ENCODE peak calls at places on chromosomes 4 and X, in eight cellular contexts. I, A, N, R, X, B, C and G are unnamed samples. For H3K4me1, the result is how much of the 10 kb centered on the place peaks cover.

GRCh38 chrX:45900751-45901150 is 644.5 kb downstream of the ZNF674 start:
- DNase-seq in I (no peak), A (no peak), N (no peak), R (no peak), X (no peak), B (no peak), C (no peak), G (no peak)

GRCh38 chr4:174697164-174697563 is 131.9 kb downstream of the GLRA3 start:
- DNase-seq in I (no peak), A (no peak), N (no peak), R (no peak), X (no peak), B (no peak), C (no peak), G (no peak)

GRCh38 chr4:172390341-172390740 is 577.1 kb downstream of the GALNTL6 start:
- DNase-seq in I (no peak), A (no peak), N (no peak), R (no peak), X (no peak), B (no peak), C (no peak), G (no peak)

GRCh38 chrX:24117288-24117687 is 32.2 kb upstream of the ZFX start:
- DNase-seq in I (no peak), A (peak), N (no peak), R (no peak), X (no peak), B (no peak), C (no peak), G (no peak)

GRCh38 chrX:47515941-47516649 is 33.1 kb upstream of the ZNF41 start:
- DNase-seq in I (no peak), A (no peak), N (no peak), R (no peak), X (no peak), B (no peak), C (no peak), G (no peak)

GRCh38 chr4:59818656-59819055 is 1381.5 kb upstream of the ADGRL3 start:
- DNase-seq in I (no peak), A (no peak), N (no peak), R (no peak), X (no peak), B (no peak), C (no peak), G (no peak)

GRCh38 chr4:90227177-90227576 is 100.0 kb downstream of the CCSER1 start:
- DNase-seq in I (no peak), A (no peak), N (no peak), R (no peak), X (no peak), B (no peak), C (no peak), G (no peak)

GRCh38 chrX:135557344-135557743 is 36.9 kb downstream of the INTS6L start:
- DNase-seq in I (no peak), A (no peak), N (no peak), R (no peak), X (no peak), B (no peak), C (no peak), G (no peak)

GRCh38 chrX:118497180-118497814 is 1.7 kb downstream of the DOCK11 start:
- DNase-seq in I (no peak), A (no peak), N (no peak), R (no peak), X (no peak), B (no peak), C (no peak), G (peak)

GRCh38 chr4:82586055-82586454 is 24.3 kb upstream of the TMEM150C start:
- DNase-seq in I (no peak), A (no peak), N (no peak), R (no peak), X (no peak), B (no peak), C (no peak), G (no peak)

GRCh38 chrX:21700967-21701366 is 42.8 kb upstream of the KLHL34 start:
- DNase-seq in I (no peak), A (no peak), N (no peak), R (no peak), X (no peak), B (no peak), C (no peak), G (no peak)

GRCh38 chr4:71251266-71251665 is 87.6 kb upstream of the SLC4A4 start:
- DNase-seq in I (no peak), A (no peak), N (no peak), R (no peak), X (no peak), B (no peak), C (no peak), G (no peak)

GRCh38 chr4:182922551-182923284 is 5.5 kb upstream of the DCTD start:
- DNase-seq in I (no peak), A (no peak), N (no peak), R (no peak), X (no peak), B (no peak), C (no peak), G (no peak)

GRCh38 chrX:63350551-63350950 is 581 bp downstream of the SPIN4 start:
- DNase-seq in I (no peak), A (peak), N (no peak), R (peak), X (peak), B (peak), C (peak), G (peak)

GRCh38 chr4:168648929-168649328 is 152.1 kb downstream of the PALLD start:
- DNase-seq in I (no peak), A (peak), N (no peak), R (no peak), X (no peak), B (no peak), C (no peak), G (no peak)

GRCh38 chr4:184100297-184100885 is 117.3 kb downstream of the ENPP6 start:
- DNase-seq in I (no peak), A (no peak), N (peak), R (peak), X (peak), B (no peak), C (peak), G (no peak)

GRCh38 chr4:80128941-80129340 is 55.9 kb upstream of the ANTXR2 start:
- DNase-seq in I (no peak), A (no peak), N (no peak), R (no peak), X (no peak), B (no peak), C (no peak), G (no peak)

GRCh38 chr4:2068566-2068965 is 9.4 kb downstream of the NAT8L start:
- DNase-seq in I (no peak), A (no peak), N (no peak), R (peak), X (peak), B (peak), C (peak), G (no peak)

GRCh38 chrX:43664708-43665107 is 8.6 kb downstream of the MAOA start:
- DNase-seq in I (no peak), A (no peak), N (no peak), R (no peak), X (no peak), B (no peak), C (no peak), G (no peak)

GRCh38 chr4:184688447-184688846 is 38.9 kb downstream of the PRIMPOL start:
- DNase-seq in I (no peak), A (no peak), N (no peak), R (no peak), X (no peak), B (no peak), C (no peak), G (no peak)

GRCh38 chrX:13078739-13079444 is 34.5 kb upstream of the FAM9C start:
- DNase-seq in I (no peak), A (peak), N (no peak), R (peak), X (peak), B (peak), C (peak), G (no peak)

GRCh38 chr4:6582889-6583504 is 8.0 kb downstream of the MAN2B2 start:
- DNase-seq in I (no peak), A (no peak), N (no peak), R (no peak), X (no peak), B (no peak), C (no peak), G (no peak)

GRCh38 chrX:153830632-153831434 is 489 bp upstream of the PDZD4 start:
- DNase-seq in I (no peak), A (no peak), N (no peak), R (no peak), X (no peak), B (no peak), C (no peak), G (no peak)

GRCh38 chr4:186723207-186724047 is at the start of gene FAT1:
- DNase-seq in I (no peak), A (peak), N (peak), R (peak), X (peak), B (peak), C (peak), G (no peak)

GRCh38 chrX:55120767-55121358 is 32.0 kb downstream of the PAGE2 start:
- DNase-seq in I (no peak), A (no peak), N (no peak), R (no peak), X (no peak), B (no peak), C (no peak), G (no peak)

GRCh38 chr4:109701566-109702399 is 1.5 kb downstream of the CASP6 start:
- DNase-seq in I (no peak), A (no peak), N (no peak), R (no peak), X (no peak), B (no peak), C (no peak), G (no peak)

GRCh38 chr4:129822708-129823504 is 727.0 kb downstream of the C4orf33 start:
- DNase-seq in I (no peak), A (no peak), N (peak), R (no peak), X (peak), B (no peak), C (peak), G (no peak)

GRCh38 chr4:18111100-18111499 is 89.5 kb upstream of the LCORL start:
- DNase-seq in I (no peak), A (no peak), N (no peak), R (no peak), X (no peak), B (no peak), C (no peak), G (no peak)

GRCh38 chrX:21374994-21375794 is 976 bp downstream of the CNKSR2 start:
- DNase-seq in I (no peak), A (no peak), N (no peak), R (no peak), X (no peak), B (no peak), C (peak), G (no peak)

GRCh38 chr4:187602339-187603092 is 393.1 kb upstream of the ZFP42 start:
- DNase-seq in I (no peak), A (no peak), N (no peak), R (no peak), X (no peak), B (no peak), C (no peak), G (no peak)

GRCh38 chrX:37060999-37061398 is 52.8 kb downstream of the FAM47C start:
- DNase-seq in I (no peak), A (no peak), N (no peak), R (no peak), X (no peak), B (no peak), C (no peak), G (no peak)

GRCh38 chrX:110125435-110125834 is 122.5 kb downstream of the TMEM164 start:
- DNase-seq in I (no peak), A (no peak), N (no peak), R (no peak), X (no peak), B (no peak), C (no peak), G (no peak)

GRCh38 chr4:12633058-12633651 is 851.0 kb downstream of the RAB28 start:
- DNase-seq in I (no peak), A (peak), N (peak), R (peak), X (peak), B (peak), C (peak), G (peak)

GRCh38 chrX:109270580-109271484 is 211.1 kb downstream of the GUCY2F start:
- DNase-seq in I (no peak), A (no peak), N (peak), R (no peak), X (peak), B (no peak), C (no peak), G (no peak)

GRCh38 chrX:21993265-21993664 is 38.9 kb upstream of the PHEX start:
- DNase-seq in I (no peak), A (no peak), N (no peak), R (no peak), X (peak), B (peak), C (peak), G (no peak)

GRCh38 chrX:38985375-38985774 is 184.1 kb downstream of the MID1IP1 start:
- DNase-seq in I (no peak), A (no peak), N (no peak), R (no peak), X (no peak), B (no peak), C (no peak), G (no peak)

GRCh38 chrX:114127005-114127404 is 456.9 kb upstream of the HTR2C start:
- DNase-seq in I (no peak), A (no peak), N (no peak), R (no peak), X (no peak), B (no peak), C (no peak), G (no peak)

DNA sequence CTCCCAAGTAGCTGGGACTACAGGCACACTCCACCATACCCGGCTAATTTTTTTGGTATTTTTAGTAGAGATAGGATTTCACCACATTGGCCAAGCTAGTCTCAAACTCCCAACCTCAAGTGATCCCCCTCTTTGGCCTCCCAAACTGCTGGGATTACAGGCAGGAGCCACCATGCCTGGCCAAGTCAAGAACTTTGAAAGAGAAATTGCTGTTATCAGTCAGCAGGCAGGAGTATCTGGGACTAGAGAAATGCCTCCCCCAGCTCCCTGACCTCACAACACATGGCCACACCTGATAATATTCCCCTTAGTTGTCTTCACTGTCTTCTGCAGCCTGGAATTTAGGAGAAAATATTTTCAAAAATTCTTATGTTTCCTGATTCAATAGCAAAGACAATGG is 7.4 kb downstream of the TXK start:
- DNase-seq in I (no peak), A (no peak), N (no peak), R (no peak), X (no peak), B (no peak), C (no peak), G (no peak)
- H3K4me1 ChIP-seq in I (under half), A (under half), N (under half), R (under half), X (under half), B (under half), C (under half), G (under half)

DNA sequence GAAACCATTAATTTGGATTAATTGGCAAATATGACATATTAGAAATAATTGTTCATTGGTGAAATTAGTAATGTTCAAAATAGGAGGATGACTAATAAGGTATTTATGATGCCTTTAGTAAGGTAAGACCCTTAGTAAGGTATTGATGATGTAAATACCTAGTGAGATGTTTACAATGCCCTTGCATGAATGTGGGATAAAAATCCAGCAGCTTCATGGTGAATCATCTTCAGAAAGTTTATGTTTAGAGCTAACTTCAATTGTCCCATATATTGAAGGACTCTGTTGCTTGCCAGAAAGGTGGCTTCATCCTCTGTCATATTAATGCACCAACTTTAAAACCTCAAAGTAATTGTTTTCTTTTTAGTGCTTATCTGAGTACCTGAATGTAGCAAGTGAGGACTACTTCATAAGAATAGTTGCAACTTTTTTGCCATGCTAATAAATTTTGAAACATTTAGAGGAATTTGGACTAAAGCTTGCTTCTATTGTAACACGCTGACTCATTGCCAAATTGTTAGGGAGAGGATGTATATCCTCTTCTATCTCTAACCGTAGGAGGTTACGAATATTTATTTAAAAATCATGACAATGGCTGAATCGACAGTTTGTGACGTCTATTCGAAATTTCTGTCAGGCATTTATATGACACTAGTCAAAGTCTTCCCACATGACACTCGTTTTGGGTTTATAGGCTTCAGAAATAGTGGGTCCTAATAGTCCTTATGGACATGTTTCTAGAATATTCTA is 174.1 kb upstream of the HS3ST1 start:
- DNase-seq in I (no peak), A (no peak), N (no peak), R (no peak), X (no peak), B (no peak), C (no peak), G (no peak)
- H3K4me1 ChIP-seq in I (under half), A (under half), N (under half), R (under half), X (under half), B (under half), C (under half), G (under half)

GRCh38 chr4:140185725-140186124 is 31.7 kb upstream of the MAML3 start:
- DNase-seq in I (no peak), A (no peak), N (no peak), R (no peak), X (no peak), B (no peak), C (no peak), G (no peak)
- H3K4me1 ChIP-seq in I (under half), A (under half), N (under half), R (under half), X (under half), B (under half), C (under half), G (under half)

GRCh38 chr4:77801260-77801608 is 17.9 kb downstream of the CNOT6L start:
- DNase-seq in I (no peak), A (no peak), N (no peak), R (no peak), X (no peak), B (no peak), C (no peak), G (no peak)
- H3K4me1 ChIP-seq in I (under half), A (under half), N (under half), R (under half), X (half or more), B (under half), C (under half), G (under half)

GRCh38 chrX:15530318-15530717 is 29.7 kb downstream of the BMX start:
- DNase-seq in I (no peak), A (no peak), N (no peak), R (no peak), X (no peak), B (no peak), C (no peak), G (no peak)

GRCh38 chrX:15524417-15524816 is 23.8 kb downstream of the BMX start:
- DNase-seq in I (no peak), A (no peak), N (no peak), R (no peak), X (no peak), B (no peak), C (no peak), G (no peak)

GRCh38 chrX:15525664-15526416 is 25.2 kb downstream of the BMX start:
- DNase-seq in I (no peak), A (no peak), N (no peak), R (no peak), X (no peak), B (no peak), C (no peak), G (no peak)

GRCh38 chrX:15529165-15529564 is 28.6 kb downstream of the BMX start:
- DNase-seq in I (no peak), A (no peak), N (no peak), R (no peak), X (no peak), B (no peak), C (no peak), G (no peak)
- H3K4me1 ChIP-seq in I (under half), A (under half), N (under half), R (under half), X (under half), B (under half), C (under half), G (under half)

GRCh38 chr4:15781427-15782095 is 3.4 kb downstream of the CD38 start:
- DNase-seq in I (no peak), A (no peak), N (no peak), R (no peak), X (no peak), B (no peak), C (no peak), G (no peak)

GRCh38 chr4:15784959-15785634 is 7.0 kb downstream of the CD38 start:
- DNase-seq in I (no peak), A (no peak), N (no peak), R (no peak), X (no peak), B (no peak), C (no peak), G (no peak)

DNA sequence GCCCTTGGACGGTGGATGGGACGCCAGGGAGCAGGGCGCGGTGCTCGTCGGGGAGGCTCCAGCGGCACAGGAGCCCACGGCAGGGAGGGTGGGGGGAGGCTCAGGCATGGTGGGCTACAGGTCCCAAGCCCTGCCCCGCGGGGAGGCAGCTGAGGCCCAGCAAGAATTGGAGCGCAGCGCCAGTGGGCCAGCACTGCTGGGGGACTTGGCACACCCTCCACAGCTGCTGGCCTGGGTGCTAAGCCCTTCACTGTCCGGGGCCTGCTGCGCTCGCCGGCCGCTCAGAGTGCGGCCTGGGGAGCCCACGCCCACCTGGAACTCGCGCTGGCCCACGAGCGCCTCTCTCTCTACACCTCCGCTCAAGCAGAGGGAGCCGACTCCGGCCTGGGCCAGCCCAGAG is 8.6 kb downstream of the CD38 start:
- DNase-seq in I (no peak), A (no peak), N (no peak), R (no peak), X (no peak), B (no peak), C (no peak), G (no peak)
- H3K4me1 ChIP-seq in I (under half), A (under half), N (under half), R (under half), X (under half), B (under half), C (under half), G (under half)

DNA sequence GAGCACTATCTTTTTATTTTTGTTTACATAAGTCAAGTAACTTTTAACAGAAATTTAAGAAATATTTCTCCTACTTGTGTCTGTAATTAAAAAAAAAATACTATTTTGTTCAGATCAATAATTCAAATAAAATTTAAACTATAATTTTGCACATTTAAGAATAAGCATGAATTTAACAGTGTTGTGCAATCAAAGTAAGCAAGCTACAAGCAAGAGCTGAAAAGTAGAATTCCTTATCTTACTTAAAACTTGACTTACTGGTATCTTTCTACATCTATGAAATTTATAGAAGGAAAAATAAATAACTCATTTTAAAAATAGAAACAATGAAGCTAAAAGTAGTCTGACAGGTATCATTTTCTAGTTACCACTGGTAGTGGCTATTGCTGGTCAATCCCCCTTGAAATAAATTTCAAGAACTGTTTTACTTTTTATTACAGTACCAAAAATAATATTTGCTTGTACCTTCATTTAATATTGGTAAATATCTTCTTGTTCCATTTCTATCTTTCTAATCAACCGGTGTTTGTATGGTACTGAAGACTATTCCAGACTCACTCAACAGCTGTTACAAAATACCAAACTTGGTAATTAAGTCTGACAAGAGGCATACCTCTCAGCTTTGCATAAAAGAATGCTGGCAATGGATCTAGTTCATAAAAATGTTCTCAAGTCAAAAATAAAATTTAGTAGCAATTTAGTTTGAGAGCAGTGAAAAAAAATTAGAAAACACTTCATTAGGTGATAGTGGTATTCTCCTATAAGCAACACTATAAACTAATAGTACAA is 62.2 kb downstream of the NOCT start:
- DNase-seq in I (no peak), A (no peak), N (no peak), R (no peak), X (no peak), B (no peak), C (no peak), G (no peak)
- H3K4me1 ChIP-seq in I (under half), A (under half), N (under half), R (under half), X (half or more), B (under half), C (half or more), G (under half)